ENCODE peak calls at places on chromosomes 5 and 9, in four cellular contexts. One of them, this sample, is unnamed.
A peak's percentile ranks its signal among the peaks of the same experiment; 100 is the strongest.

GRCh38 chr5:31334061-31334700 is 140.7 kb downstream of the CDH6 start:
- DNase-seq in CD8-positive, alpha-beta T cell: no peak
- DNase-seq in lung: no peak
- DNase-seq in colonic mucosa: no peak
- DNase-seq in this sample: no peak

GRCh38 chr9:28518439-28518838 is 945.2 kb upstream of the C9orf72 start:
- DNase-seq in CD8-positive, alpha-beta T cell: no peak
- DNase-seq in lung: no peak
- DNase-seq in colonic mucosa: no peak
- DNase-seq in this sample: no peak

GRCh38 chr9:135791431-135792267 is 89.7 kb downstream of the KCNT1 start:
- DNase-seq in CD8-positive, alpha-beta T cell: no peak
- DNase-seq in lung: no peak
- DNase-seq in colonic mucosa: no peak
- DNase-seq in this sample: no peak

GRCh38 chr5:172771439-172772111 is 580 bp upstream of the DUSP1 start:
- DNase-seq in CD8-positive, alpha-beta T cell: no peak
- DNase-seq in lung: no peak
- DNase-seq in colonic mucosa: no peak
- DNase-seq in this sample: peak; percentile 44

GRCh38 chr5:139419226-139419625 is 15.3 kb upstream of the SPATA24 start:
- DNase-seq in CD8-positive, alpha-beta T cell: no peak
- DNase-seq in lung: no peak
- DNase-seq in colonic mucosa: no peak
- DNase-seq in this sample: no peak

GRCh38 chr5:58181578-58182286 is 278.2 kb downstream of the PLK2 start:
- DNase-seq in CD8-positive, alpha-beta T cell: no peak
- DNase-seq in lung: no peak
- DNase-seq in colonic mucosa: no peak
- DNase-seq in this sample: no peak

GRCh38 chr5:37198066-37198465 is 51.1 kb downstream of the CPLANE1 start:
- DNase-seq in CD8-positive, alpha-beta T cell: no peak
- DNase-seq in lung: no peak
- DNase-seq in colonic mucosa: no peak
- DNase-seq in this sample: no peak

GRCh38 chr5:26690511-26690910 is 347.9 kb downstream of the CDH9 start:
- DNase-seq in CD8-positive, alpha-beta T cell: no peak
- DNase-seq in lung: no peak
- DNase-seq in colonic mucosa: no peak
- DNase-seq in this sample: no peak

GRCh38 chr5:55771175-55771655 is 33.4 kb downstream of the DDX4 start:
- DNase-seq in CD8-positive, alpha-beta T cell: no peak
- DNase-seq in lung: no peak
- DNase-seq in colonic mucosa: no peak
- DNase-seq in this sample: no peak

GRCh38 chr5:158458086-158458485 is 599.1 kb upstream of the CLINT1 start:
- DNase-seq in CD8-positive, alpha-beta T cell: no peak
- DNase-seq in lung: no peak
- DNase-seq in colonic mucosa: no peak
- DNase-seq in this sample: no peak

GRCh38 chr5:99035942-99036341 is 107.1 kb upstream of the CHD1 start:
- DNase-seq in CD8-positive, alpha-beta T cell: no peak
- DNase-seq in lung: no peak
- DNase-seq in colonic mucosa: no peak
- DNase-seq in this sample: no peak

GRCh38 chr5:99030871-99031440 is 102.1 kb upstream of the CHD1 start:
- DNase-seq in CD8-positive, alpha-beta T cell: no peak
- DNase-seq in lung: no peak
- DNase-seq in colonic mucosa: no peak
- DNase-seq in this sample: no peak

GRCh38 chr5:99034336-99034735 is 105.5 kb upstream of the CHD1 start:
- DNase-seq in CD8-positive, alpha-beta T cell: no peak
- DNase-seq in lung: no peak
- DNase-seq in colonic mucosa: peak; percentile 85
- DNase-seq in this sample: no peak

GRCh38 chr5:99032234-99033013 is 103.6 kb upstream of the CHD1 start:
- DNase-seq in CD8-positive, alpha-beta T cell: no peak
- DNase-seq in lung: peak; percentile 48
- DNase-seq in colonic mucosa: peak; percentile 83
- DNase-seq in this sample: peak; percentile 73

GRCh38 chr5:99033014-99033931 is 104.5 kb upstream of the CHD1 start:
- DNase-seq in CD8-positive, alpha-beta T cell: no peak
- DNase-seq in lung: no peak
- DNase-seq in colonic mucosa: no peak
- DNase-seq in this sample: no peak
- H3K4me3 ChIP-seq in CD8-positive, alpha-beta T cell: peak overlapping the region; percentile 31
- H3K4me3 ChIP-seq in lung: peak overlapping the region; percentile 1
- H3K4me3 ChIP-seq in colonic mucosa: peak overlapping the region; percentile 23
- H3K4me3 ChIP-seq in this sample: no peak overlapping the region

DNA sequence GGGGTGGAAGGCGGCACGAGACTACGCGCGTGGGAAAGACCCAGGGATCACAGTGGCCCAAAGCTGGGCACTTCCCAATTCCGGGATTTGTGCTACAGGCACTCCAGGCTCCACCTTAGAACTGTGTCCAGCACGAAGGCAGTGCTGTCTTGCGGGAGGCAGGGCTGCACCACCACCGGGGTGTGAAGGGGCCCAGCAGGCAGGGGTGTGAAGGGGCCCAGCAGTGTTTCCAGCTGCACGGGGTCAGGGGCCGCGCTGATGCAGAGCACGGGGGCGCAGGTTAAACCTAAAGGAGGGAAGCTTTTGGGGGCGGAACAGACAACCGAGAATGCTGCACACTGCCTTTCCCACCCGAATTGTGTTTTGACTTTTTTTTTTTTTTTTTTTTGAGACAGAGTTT is 1.1 kb upstream of the PDCD6 start:
- DNase-seq in CD8-positive, alpha-beta T cell: no peak
- DNase-seq in lung: no peak
- DNase-seq in colonic mucosa: no peak
- DNase-seq in this sample: no peak
- TF ChIP-seq CTCF in CD8-positive, alpha-beta T cell: no peak
- TF ChIP-seq CTCF in lung: no peak
- TF ChIP-seq CTCF in colonic mucosa: no peak
- TF ChIP-seq CTCF in this sample: no peak

GRCh38 chr5:113189291-113189690 is 212.7 kb downstream of the DCP2 start:
- DNase-seq in CD8-positive, alpha-beta T cell: no peak
- DNase-seq in lung: no peak
- DNase-seq in colonic mucosa: no peak
- DNase-seq in this sample: no peak

GRCh38 chr5:113188454-113188853 is 211.9 kb downstream of the DCP2 start:
- DNase-seq in CD8-positive, alpha-beta T cell: no peak
- DNase-seq in lung: no peak
- DNase-seq in colonic mucosa: no peak
- DNase-seq in this sample: no peak

GRCh38 chr5:113190347-113190746 is 213.7 kb downstream of the DCP2 start:
- DNase-seq in CD8-positive, alpha-beta T cell: no peak
- DNase-seq in lung: no peak
- DNase-seq in colonic mucosa: no peak
- DNase-seq in this sample: no peak

GRCh38 chr5:113186061-113186460 is 209.5 kb downstream of the DCP2 start:
- DNase-seq in CD8-positive, alpha-beta T cell: no peak
- DNase-seq in lung: no peak
- DNase-seq in colonic mucosa: no peak
- DNase-seq in this sample: no peak

DNA sequence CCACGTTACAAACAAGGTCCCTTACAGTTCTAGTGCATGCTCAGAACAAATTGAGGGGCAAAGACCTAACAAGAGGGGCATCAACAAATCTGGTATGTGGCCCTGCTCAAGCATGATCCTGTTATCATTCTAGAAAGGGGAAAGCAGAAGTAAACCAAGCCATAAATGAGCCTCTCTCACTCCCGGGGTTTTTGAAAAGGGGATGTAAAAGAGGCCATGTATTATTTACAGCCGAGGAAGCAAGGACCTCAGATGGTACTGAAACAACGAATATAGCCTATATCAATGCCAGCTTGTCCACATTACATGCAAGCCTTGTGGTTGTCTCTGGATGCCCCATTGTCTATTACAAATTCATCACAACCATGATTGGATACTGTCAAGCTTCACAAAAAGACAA is 211.3 kb downstream of the DCP2 start:
- DNase-seq in CD8-positive, alpha-beta T cell: no peak
- DNase-seq in lung: no peak
- DNase-seq in colonic mucosa: no peak
- DNase-seq in this sample: no peak
- H3K4me1 ChIP-seq in CD8-positive, alpha-beta T cell: no peaks in the 10 kb centered on the region
- H3K4me1 ChIP-seq in lung: no peaks in the 10 kb centered on the region
- H3K4me1 ChIP-seq in colonic mucosa: no peaks in the 10 kb centered on the region
- H3K4me1 ChIP-seq in this sample: no peaks in the 10 kb centered on the region

GRCh38 chr9:130865921-130866320 is 30.7 kb downstream of the QRFP start:
- DNase-seq in CD8-positive, alpha-beta T cell: no peak
- DNase-seq in lung: no peak
- DNase-seq in colonic mucosa: no peak
- DNase-seq in this sample: no peak

GRCh38 chr9:130868230-130868629 is 28.4 kb downstream of the QRFP start:
- DNase-seq in CD8-positive, alpha-beta T cell: no peak
- DNase-seq in lung: no peak
- DNase-seq in colonic mucosa: no peak
- DNase-seq in this sample: no peak

GRCh38 chr9:130864541-130864940 is 29.5 kb downstream of the ABL1 start:
- DNase-seq in CD8-positive, alpha-beta T cell: no peak
- DNase-seq in lung: no peak
- DNase-seq in colonic mucosa: no peak
- DNase-seq in this sample: no peak

GRCh38 chr9:130867556-130867955 is 29.1 kb downstream of the QRFP start:
- DNase-seq in CD8-positive, alpha-beta T cell: no peak
- DNase-seq in lung: no peak
- DNase-seq in colonic mucosa: no peak
- DNase-seq in this sample: no peak

DNA sequence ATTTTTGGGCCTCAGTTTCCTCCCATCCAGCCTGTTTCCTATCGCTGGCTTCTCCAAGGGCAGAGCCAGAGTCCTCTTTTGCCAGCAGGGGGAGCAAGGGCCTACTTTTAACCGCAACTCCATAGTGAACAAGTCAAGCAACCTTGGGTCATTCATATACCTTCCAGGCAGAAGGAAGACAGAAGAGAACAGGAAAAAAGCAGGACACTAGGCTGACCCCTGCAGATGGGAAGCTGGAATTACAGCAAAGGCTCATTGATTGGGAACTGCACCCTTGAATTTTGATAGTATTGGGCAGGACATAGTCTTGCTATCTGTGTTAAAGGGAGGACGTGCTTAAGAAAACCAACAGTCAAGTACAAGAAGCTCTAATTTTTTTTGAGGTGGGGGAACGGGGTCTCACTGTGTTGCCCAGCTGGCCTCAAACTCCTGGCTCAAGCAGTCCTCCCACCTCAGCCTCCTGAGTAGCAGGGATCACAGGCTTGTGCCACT is 30.1 kb downstream of the QRFP start:
- DNase-seq in CD8-positive, alpha-beta T cell: peak; percentile 53
- DNase-seq in lung: peak; percentile 80
- DNase-seq in colonic mucosa: peak; percentile 92
- DNase-seq in this sample: peak; percentile 84
- H3K4me3 ChIP-seq in CD8-positive, alpha-beta T cell: no peak overlapping the region
- H3K4me3 ChIP-seq in lung: no peak overlapping the region
- H3K4me3 ChIP-seq in colonic mucosa: no peak overlapping the region
- H3K4me3 ChIP-seq in this sample: no peak overlapping the region

GRCh38 chr9:94554439-94555331 is at the start of gene PCAT7:
- DNase-seq in CD8-positive, alpha-beta T cell: no peak
- DNase-seq in lung: peak; percentile 35
- DNase-seq in colonic mucosa: peak; percentile 85
- DNase-seq in this sample: peak; percentile 87

GRCh38 chr9:94554078-94554438 is 825 bp upstream of the PCAT7 start:
- DNase-seq in CD8-positive, alpha-beta T cell: no peak
- DNase-seq in lung: no peak
- DNase-seq in colonic mucosa: peak; percentile 72
- DNase-seq in this sample: no peak

GRCh38 chr9:94553029-94553938 is 1.6 kb upstream of the PCAT7 start:
- DNase-seq in CD8-positive, alpha-beta T cell: no peak
- DNase-seq in lung: no peak
- DNase-seq in colonic mucosa: peak; percentile 73
- DNase-seq in this sample: no peak
- TF ChIP-seq CTCF in CD8-positive, alpha-beta T cell: no peak
- TF ChIP-seq CTCF in lung: no peak
- TF ChIP-seq CTCF in colonic mucosa: peak; percentile 23
- TF ChIP-seq CTCF in this sample: no peak

GRCh38 chr9:95032580-95033298 is 284.8 kb downstream of the FANCC start:
- DNase-seq in CD8-positive, alpha-beta T cell: no peak
- DNase-seq in lung: no peak
- DNase-seq in colonic mucosa: no peak
- DNase-seq in this sample: peak; percentile 76

GRCh38 chr9:95031711-95032461 is 285.6 kb downstream of the FANCC start:
- DNase-seq in CD8-positive, alpha-beta T cell: no peak
- DNase-seq in lung: no peak
- DNase-seq in colonic mucosa: no peak
- DNase-seq in this sample: peak; percentile 96

GRCh38 chr9:95029720-95030119 is 287.8 kb downstream of the FANCC start:
- DNase-seq in CD8-positive, alpha-beta T cell: no peak
- DNase-seq in lung: no peak
- DNase-seq in colonic mucosa: no peak
- DNase-seq in this sample: no peak

GRCh38 chr9:95030344-95030743 is 287.2 kb downstream of the FANCC start:
- DNase-seq in CD8-positive, alpha-beta T cell: no peak
- DNase-seq in lung: no peak
- DNase-seq in colonic mucosa: no peak
- DNase-seq in this sample: no peak

GRCh38 chr9:95030920-95031662 is 286.4 kb downstream of the FANCC start:
- DNase-seq in CD8-positive, alpha-beta T cell: no peak
- DNase-seq in lung: no peak
- DNase-seq in colonic mucosa: no peak
- DNase-seq in this sample: no peak
- H3K4me1 ChIP-seq in CD8-positive, alpha-beta T cell: no peaks in the 10 kb centered on the region
- H3K4me1 ChIP-seq in lung: peaks cover 19% of the 10 kb centered on the region
- H3K4me1 ChIP-seq in colonic mucosa: peaks cover 2% of the 10 kb centered on the region
- H3K4me1 ChIP-seq in this sample: peaks cover 89% of the 10 kb centered on the region

GRCh38 chr5:11172484-11172883 is 411.4 kb upstream of the DAP start:
- DNase-seq in CD8-positive, alpha-beta T cell: no peak
- DNase-seq in lung: no peak
- DNase-seq in colonic mucosa: no peak
- DNase-seq in this sample: no peak
- H3K4me3 ChIP-seq in CD8-positive, alpha-beta T cell: no peak overlapping the region
- H3K4me3 ChIP-seq in lung: no peak overlapping the region
- H3K4me3 ChIP-seq in colonic mucosa: no peak overlapping the region
- H3K4me3 ChIP-seq in this sample: no peak overlapping the region